ENCODE peak calls at places on chromosome 2, in seven cellular contexts. N is K562, K is HepG2, P is HCT116, A is H1, O is IMR-90, X is GM12878. M is an unnamed sample.

GRCh38 chr2:178241852-178242551 is 47.7 kb downstream of the OSBPL6 start:
- DNase-seq in N (peak; percentile 33), K (no peak), P (peak; percentile 35), A (no peak), O (peak; percentile 97), X (no peak), M (peak; percentile 86)

GRCh38 chr2:70489165-70489564 is 64.5 kb downstream of the TGFA start:
- DNase-seq in N (no peak), K (no peak), P (no peak), A (no peak), O (no peak), X (no peak), M (no peak)

GRCh38 chr2:167293172-167293781 is 405.0 kb downstream of the XIRP2 start:
- DNase-seq in N (no peak), K (no peak), P (no peak), A (no peak), O (peak; percentile 16), X (no peak), M (no peak)

GRCh38 chr2:95575857-95576256 is 15.9 kb upstream of the TRIM43 start:
- DNase-seq in N (no peak), K (no peak), P (no peak), A (no peak), O (no peak), X (no peak), M (no peak)

GRCh38 chr2:54454922-54455583 is 1.1 kb upstream of the SPTBN1 start:
- DNase-seq in N (no peak), K (peak; percentile 48), P (no peak), A (no peak), O (no peak), X (no peak), M (no peak)

GRCh38 chr2:61179701-61180639 is 18.0 kb downstream of the C2orf74 start:
- DNase-seq in N (no peak), K (no peak), P (no peak), A (no peak), O (peak; percentile 77), X (no peak), M (no peak)

GRCh38 chr2:27596627-27597026 is 13.8 kb downstream of the ZNF512 start:
- DNase-seq in N (no peak), K (no peak), P (no peak), A (no peak), O (peak; percentile 68), X (no peak), M (no peak)

GRCh38 chr2:134252092-134252775 is 1.6 kb upstream of the MGAT5 start:
- DNase-seq in N (no peak), K (no peak), P (no peak), A (no peak), O (peak; percentile 73), X (no peak), M (no peak)

GRCh38 chr2:157938556-157938955 is 62.4 kb upstream of the ACVR1 start:
- DNase-seq in N (no peak), K (no peak), P (no peak), A (no peak), O (no peak), X (no peak), M (no peak)

GRCh38 chr2:201261911-201262310 is 1.6 kb downstream of the CASP8 start:
- DNase-seq in N (no peak), K (no peak), P (no peak), A (no peak), O (no peak), X (no peak), M (no peak)

GRCh38 chr2:241508240-241508509 is 209 bp downstream of the STK25 start:
- DNase-seq in N (peak; percentile 78), K (no peak), P (no peak), A (no peak), O (no peak), X (no peak), M (no peak)

GRCh38 chr2:54497738-54498680 is 41.9 kb downstream of the SPTBN1 start:
- DNase-seq in N (peak; percentile 27), K (peak; percentile 70), P (no peak), A (no peak), O (peak; percentile 23), X (no peak), M (no peak)

GRCh38 chr2:3807853-3808252 is 104.5 kb downstream of the DCDC2C start:
- DNase-seq in N (no peak), K (peak; percentile 12), P (no peak), A (no peak), O (peak; percentile 78), X (no peak), M (peak; percentile 62)

GRCh38 chr2:219453691-219454131 is 19.1 kb downstream of the SPEG start:
- DNase-seq in N (no peak), K (no peak), P (no peak), A (no peak), O (peak; percentile 91), X (no peak), M (no peak)

GRCh38 chr2:96800762-96801463 is 15.2 kb upstream of the CNNM3 start:
- DNase-seq in N (peak; percentile 73), K (peak; percentile 71), P (no peak), A (peak; percentile 56), O (peak; percentile 41), X (no peak), M (peak; percentile 68)

GRCh38 chr2:98463988-98464771 is 19.5 kb downstream of the INPP4A start:
- DNase-seq in N (no peak), K (no peak), P (no peak), A (no peak), O (no peak), X (no peak), M (no peak)

GRCh38 chr2:128585706-128586105 is 267.0 kb upstream of the HS6ST1 start:
- DNase-seq in N (no peak), K (no peak), P (no peak), A (no peak), O (peak; percentile 98), X (no peak), M (no peak)

GRCh38 chr2:25707927-25708326 is 34.5 kb upstream of the DTNB start:
- DNase-seq in N (no peak), K (peak; percentile 86), P (no peak), A (no peak), O (no peak), X (no peak), M (no peak)

GRCh38 chr2:183541766-183542165 is 417.5 kb downstream of the NUP35 start:
- DNase-seq in N (no peak), K (no peak), P (no peak), A (no peak), O (no peak), X (no peak), M (no peak)

GRCh38 chr2:151071382-151071781 is 190.3 kb downstream of the RBM43 start:
- DNase-seq in N (no peak), K (no peak), P (peak; percentile 10), A (peak; percentile 9), O (peak; percentile 67), X (no peak), M (no peak)

GRCh38 chr2:42328148-42328833 is 32.7 kb downstream of the COX7A2L start:
- DNase-seq in N (no peak), K (no peak), P (peak; percentile 7), A (no peak), O (peak; percentile 57), X (no peak), M (peak; percentile 49)

GRCh38 chr2:30177861-30178465 is 31.2 kb downstream of the YPEL5 start:
- DNase-seq in N (no peak), K (no peak), P (no peak), A (no peak), O (no peak), X (no peak), M (no peak)

GRCh38 chr2:30180230-30180629 is 33.4 kb downstream of the YPEL5 start:
- DNase-seq in N (no peak), K (no peak), P (no peak), A (no peak), O (no peak), X (no peak), M (no peak)

GRCh38 chr2:30178618-30179404 is 32.0 kb downstream of the YPEL5 start:
- DNase-seq in N (peak; percentile 52), K (no peak), P (no peak), A (no peak), O (peak; percentile 50), X (no peak), M (no peak)

GRCh38 chr2:30184035-30184434 is 37.2 kb downstream of the YPEL5 start:
- DNase-seq in N (no peak), K (no peak), P (no peak), A (no peak), O (no peak), X (no peak), M (no peak)

DNA sequence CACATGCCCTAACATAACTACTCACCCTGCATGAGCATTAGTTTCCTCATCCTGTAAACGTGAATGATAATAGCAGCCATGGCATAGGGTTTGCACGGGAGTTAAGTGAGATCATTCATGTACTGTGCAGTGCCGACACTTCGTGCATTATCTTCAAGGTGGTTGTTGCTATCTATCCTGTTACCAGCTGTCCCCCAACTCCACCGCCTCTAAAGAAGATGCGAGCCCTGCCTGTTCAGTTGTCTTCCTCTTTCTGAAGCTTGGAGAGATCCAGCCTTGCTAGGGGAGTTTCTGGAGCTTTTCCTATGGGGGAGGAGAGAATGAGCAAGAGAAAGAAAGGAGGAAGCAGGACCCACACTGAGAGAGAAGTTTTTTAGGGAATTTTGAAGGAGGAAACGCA is 34.4 kb downstream of the YPEL5 start:
- DNase-seq in N (no peak), K (no peak), P (no peak), A (no peak), O (no peak), X (no peak), M (no peak)
- TF ChIP-seq CEBPB in N (no peak), K (no peak), P (no peak), A (no peak), O (no peak), X (no peak), M (no peak)

GRCh38 chr2:177064417-177064816 is 148.2 kb upstream of the HNRNPA3 start:
- DNase-seq in N (no peak), K (no peak), P (no peak), A (no peak), O (no peak), X (no peak), M (no peak)
- TF ChIP-seq CTCF in N (no peak), K (no peak), P (no peak), A (no peak), O (no peak), X (no peak), M (no peak)

DNA sequence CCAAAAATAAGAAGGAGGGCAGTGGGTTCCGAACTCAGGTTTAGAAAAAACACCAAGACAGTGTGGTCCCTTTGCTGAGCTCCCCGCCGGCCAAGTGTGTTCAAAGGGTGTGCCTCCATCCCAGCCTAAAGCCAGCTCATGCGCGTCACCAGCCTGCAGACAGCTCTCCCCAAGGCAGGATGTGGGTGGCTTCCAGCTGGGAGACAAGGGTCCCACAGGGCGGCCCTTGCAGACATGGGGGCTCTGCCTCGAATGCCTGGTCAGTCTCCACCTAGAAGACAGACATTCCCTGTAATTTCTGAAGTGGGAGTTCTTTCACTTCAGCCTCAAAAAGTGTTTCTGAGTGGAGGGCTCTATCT is 135.8 kb upstream of the GPC1 start:
- DNase-seq in N (no peak), K (no peak), P (no peak), A (no peak), O (no peak), X (no peak), M (no peak)
- TF ChIP-seq CEBPB in N (no peak), K (no peak), P (no peak), A (no peak), O (no peak), X (no peak), M (no peak)

GRCh38 chr2:63425606-63426005 is 162.7 kb downstream of the WDPCP start:
- DNase-seq in N (no peak), K (no peak), P (no peak), A (no peak), O (peak; percentile 26), X (no peak), M (no peak)

GRCh38 chr2:63425079-63425416 is 163.2 kb downstream of the WDPCP start:
- DNase-seq in N (no peak), K (no peak), P (no peak), A (no peak), O (no peak), X (no peak), M (no peak)

GRCh38 chr2:63424329-63425078 is 163.8 kb downstream of the WDPCP start:
- DNase-seq in N (peak; percentile 52), K (peak; percentile 62), P (peak; percentile 56), A (peak; percentile 19), O (peak; percentile 41), X (no peak), M (peak; percentile 9)
- TF ChIP-seq CTCF in N (peak; percentile 61), K (peak; percentile 79), P (peak; percentile 72), A (no peak), O (peak; percentile 58), X (peak; percentile 43), M (peak; percentile 37)

M was measured in A549.